ENCODE peak calls at places on chromosomes 1 and 21, in eight cellular contexts. P is body of pancreas, G is left ventricle myocardium inferior, N is GM23338, L is HCT116, J is left lung, X is A549, A is endodermal cell. V is an unnamed sample.

GRCh38 chr1:198563578-198563977 is 23.1 kb upstream of the ATP6V1G3 start:
- DNase-seq in G (no peak), X (no peak), L (no peak), J (no peak), A (no peak), P (no peak), N (peak; percentile 29), V (no peak)

GRCh38 chr21:45128613-45129226 is 54.3 kb downstream of the ADARB1 start:
- DNase-seq in J (peak; percentile 87), A (peak; percentile 87), P (peak; percentile 73), L (peak; percentile 53), X (peak; percentile 74), N (peak; percentile 64), G (peak; percentile 76), V (peak; percentile 88)

GRCh38 chr1:115409097-115409852 is 71.2 kb upstream of the NGF start:
- DNase-seq in N (no peak), A (no peak), J (no peak), X (no peak), L (no peak), P (no peak), G (no peak), V (no peak)

GRCh38 chr1:234934611-234935033 is 194.0 kb downstream of the TOMM20 start:
- DNase-seq in L (no peak), A (no peak), P (peak; percentile 4), X (peak; percentile 45), G (no peak), N (no peak), J (no peak), V (no peak)

GRCh38 chr1:29805122-29805895 is 569.0 kb downstream of the PTPRU start:
- DNase-seq in J (no peak), G (no peak), X (no peak), N (peak; percentile 14), A (peak; percentile 69), P (no peak), L (no peak), V (peak; percentile 52)

GRCh38 chr1:48069662-48070432 is 72.7 kb upstream of the TRABD2B start:
- DNase-seq in X (peak; percentile 27), N (no peak), J (no peak), L (no peak), A (peak; percentile 20), P (no peak), G (no peak), V (no peak)

GRCh38 chr1:92502247-92502646 is 15.5 kb upstream of the GFI1 start:
- DNase-seq in A (no peak), P (no peak), N (no peak), X (no peak), G (no peak), J (no peak), L (no peak), V (no peak)

GRCh38 chr1:53176452-53177344 is 19.9 kb upstream of the CPT2 start:
- DNase-seq in L (no peak), N (no peak), P (peak; percentile 49), A (no peak), G (peak; percentile 44), J (no peak), X (peak; percentile 71), V (no peak)

GRCh38 chr21:28419110-28419509 is 573.6 kb downstream of the LTN1 start:
- DNase-seq in J (no peak), A (no peak), N (no peak), X (no peak), L (no peak), P (no peak), G (no peak), V (no peak)

GRCh38 chr1:227733751-227734545 is 1.2 kb downstream of the JMJD4 start:
- DNase-seq in P (no peak), X (no peak), A (no peak), G (no peak), L (no peak), J (no peak), N (no peak), V (no peak)

GRCh38 chr1:99544328-99544727 is 101.6 kb upstream of the PALMD start:
- DNase-seq in X (no peak), P (no peak), N (no peak), G (no peak), L (no peak), J (no peak), A (no peak), V (no peak)

GRCh38 chr1:22133247-22133927 is 9.5 kb downstream of the WNT4 start:
- DNase-seq in L (no peak), X (no peak), N (peak; percentile 32), P (no peak), G (no peak), A (peak; percentile 69), J (peak; percentile 69), V (no peak)
- H3K4me3 ChIP-seq in L (no peak overlapping the region), X (no peak overlapping the region), N (peak overlapping the region; percentile 20), P (no peak overlapping the region), G (no peak overlapping the region), A (no peak overlapping the region), J (no peak overlapping the region), V (no peak overlapping the region)

DNA sequence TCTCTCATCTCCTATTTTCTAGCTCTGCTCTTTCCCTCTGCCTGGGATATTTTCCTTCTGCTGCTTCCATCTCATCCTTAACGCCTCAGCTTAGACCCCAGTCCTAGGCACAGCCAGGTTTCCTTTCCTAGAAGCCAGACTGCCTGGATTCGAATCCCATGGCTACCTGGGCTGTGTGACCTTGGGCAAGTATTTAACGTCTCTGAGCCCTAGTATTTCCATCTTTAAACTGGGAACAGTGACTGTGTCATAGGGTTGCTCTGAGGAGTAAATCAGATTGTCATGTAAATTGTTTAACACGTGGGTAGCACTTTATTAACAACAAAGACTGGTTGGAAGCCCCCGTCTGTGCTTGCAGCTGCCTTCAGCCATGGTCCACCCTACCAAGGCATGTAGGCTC is 18.4 kb downstream of the DHRS3 start:
- DNase-seq in X (no peak), A (no peak), P (no peak), G (no peak), N (no peak), L (no peak), J (no peak), V (no peak)
- H3K27ac ChIP-seq in X (peak overlapping the region; percentile 97), A (no peak overlapping the region), P (peak overlapping the region; percentile 29), G (peak overlapping the region; percentile 93), N (no peak overlapping the region), L (no peak overlapping the region), J (no peak overlapping the region), V (peak overlapping the region; percentile 66)

GRCh38 chr1:201284636-201285035 is 1.3 kb downstream of the PKP1 start:
- DNase-seq in A (no peak), J (no peak), L (no peak), N (no peak), X (no peak), P (no peak), G (no peak), V (no peak)
- H3K4me3 ChIP-seq in A (no peak overlapping the region), J (no peak overlapping the region), L (no peak overlapping the region), N (no peak overlapping the region), X (no peak overlapping the region), P (no peak overlapping the region), G (no peak overlapping the region), V (no peak overlapping the region)

DNA sequence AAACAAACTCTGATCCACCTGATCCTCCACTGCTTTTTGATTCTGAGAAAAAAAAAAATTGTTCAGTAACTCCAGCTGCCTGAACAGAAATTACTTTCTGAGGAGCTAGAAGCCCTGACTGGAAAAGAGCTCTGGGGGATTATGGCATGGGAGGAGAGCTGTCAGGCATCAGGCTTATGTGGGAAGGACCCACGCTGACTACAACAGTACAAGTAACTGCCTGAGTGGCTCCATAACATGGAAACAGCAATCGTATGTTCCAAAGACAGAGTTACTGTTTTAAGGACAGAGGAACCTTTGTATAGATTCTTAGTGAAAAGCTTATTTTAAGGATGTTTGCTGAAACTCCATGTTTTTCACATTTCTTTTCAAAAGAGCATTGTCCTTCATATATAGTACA is 1.2 kb upstream of the ANGPTL7 start:
- DNase-seq in J (no peak), N (no peak), P (no peak), G (no peak), X (no peak), L (no peak), A (no peak), V (no peak)
- H3K27ac ChIP-seq in J (no peak overlapping the region), N (no peak overlapping the region), P (no peak overlapping the region), G (peak overlapping the region; percentile 50), X (no peak overlapping the region), L (no peak overlapping the region), A (no peak overlapping the region), V (no peak overlapping the region)

GRCh38 chr1:157992031-157992568 is 1.3 kb upstream of the KIRREL1 start:
- DNase-seq in A (peak; percentile 91), X (peak; percentile 69), P (peak; percentile 64), N (peak; percentile 87), L (no peak), J (no peak), G (peak; percentile 74), V (peak; percentile 85)

GRCh38 chr1:157994704-157995540 is 1.5 kb downstream of the KIRREL1 start:
- DNase-seq in J (no peak), X (no peak), L (no peak), P (no peak), N (no peak), A (peak; percentile 57), G (no peak), V (peak; percentile 87)

GRCh38 chr1:157992813-157993178 is 649 bp upstream of the KIRREL1 start:
- DNase-seq in J (no peak), G (no peak), X (peak; percentile 47), L (no peak), N (peak; percentile 61), A (no peak), P (no peak), V (no peak)

GRCh38 chr1:157994081-157994581 is 686 bp downstream of the KIRREL1 start:
- DNase-seq in N (peak; percentile 44), J (no peak), G (no peak), P (no peak), A (peak; percentile 69), X (no peak), L (no peak), V (no peak)

DNA sequence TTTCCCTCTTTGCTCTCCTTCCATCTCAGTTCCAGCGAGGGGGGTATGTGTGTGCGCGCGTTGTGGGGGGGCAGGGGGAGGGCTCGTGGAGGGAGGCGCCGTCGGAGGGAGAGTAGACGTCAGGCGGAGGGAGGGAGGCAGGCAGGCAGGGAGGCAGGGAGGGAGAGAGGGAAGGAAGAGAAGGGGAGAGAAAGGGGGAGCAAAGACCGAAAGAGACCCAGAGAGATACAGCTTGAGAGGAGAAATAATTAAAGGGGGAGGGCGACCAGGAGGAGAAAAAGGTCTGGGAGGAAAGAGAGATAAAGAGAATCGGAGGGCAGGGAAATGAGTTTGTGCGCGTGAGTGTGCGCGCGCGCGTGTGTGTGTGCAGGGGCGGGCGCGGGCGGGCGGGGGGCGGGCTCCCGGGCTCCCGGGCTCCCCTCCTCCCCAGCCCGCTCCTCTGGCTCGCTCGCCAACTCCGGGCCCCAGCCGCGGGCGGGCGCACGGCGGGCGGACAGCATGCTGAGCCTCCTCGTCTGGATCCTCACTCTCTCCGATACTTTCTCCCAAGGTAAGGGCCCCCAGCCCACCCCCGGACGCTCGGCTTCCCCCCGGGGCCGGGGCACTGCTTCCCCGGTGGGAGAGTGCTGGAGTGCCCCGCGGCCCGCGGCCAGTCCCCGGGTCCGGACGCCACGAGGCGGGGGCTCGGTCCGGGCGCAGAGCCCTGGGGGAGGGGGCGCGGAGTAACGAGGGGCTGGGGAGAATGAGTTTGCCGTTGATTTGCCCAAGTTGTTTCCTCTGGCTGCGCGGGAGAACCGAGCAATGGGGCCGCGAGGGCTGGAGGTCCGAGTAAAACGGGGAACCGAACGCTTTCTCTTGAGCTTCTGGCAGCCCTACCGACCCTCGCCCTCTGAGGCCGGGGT is at the start of gene KIRREL1:
- DNase-seq in L (no peak), A (peak; percentile 82), X (peak; percentile 68), G (peak; percentile 67), P (peak; percentile 33), N (peak; percentile 77), J (peak; percentile 83), V (peak; percentile 90)
- H3K4me3 ChIP-seq in L (peak within 1 kb of the TSS; percentile 87), A (peak within 1 kb of the TSS; percentile 89), X (peak within 1 kb of the TSS; percentile 98), G (peak within 1 kb of the TSS; percentile 90), P (peak within 1 kb of the TSS; percentile 69), N (peak within 1 kb of the TSS; percentile 94), J (peak within 1 kb of the TSS; percentile 63), V (peak within 1 kb of the TSS; percentile 96)

V was measured in coronary artery.